ENCODE peak calls at places on chromosome 4, in nine cellular contexts. U is fibroblast of the aortic adventitia, Z is HFF-Myc, C is osteocyte, J is uterus, V is nephron progenitor cell, D is brain microvascular endothelial cell, E is upper lobe of right lung, T is B cell. Q is an unnamed sample.

GRCh38 chr4:84706286-84706685 is 123.4 kb downstream of the CDS1 start:
- DNase-seq in E (no peak), V (no peak), D (no peak), U (no peak), Z (no peak), C (no peak), J (no peak), T (no peak), Q (no peak)

GRCh38 chr4:8525383-8526120 is 54.6 kb upstream of the GPR78 start:
- DNase-seq in Z (no peak), U (peak; percentile 75), E (no peak), C (no peak), V (no peak), T (no peak), J (no peak), D (no peak), Q (no peak)

GRCh38 chr4:152029631-152030030 is 268.8 kb upstream of the GATB start:
- DNase-seq in D (no peak), T (no peak), Z (no peak), E (no peak), J (no peak), U (no peak), V (no peak), C (no peak), Q (no peak)

GRCh38 chr4:138222041-138222440 is 20.1 kb downstream of the SLC7A11 start:
- DNase-seq in V (no peak), J (no peak), C (no peak), T (no peak), Z (peak; percentile 90), D (peak; percentile 66), E (no peak), U (peak; percentile 85), Q (no peak)

GRCh38 chr4:189046642-189047041 is 894.0 kb upstream of the FRG1 start:
- DNase-seq in J (no peak), C (no peak), E (no peak), D (peak; percentile 16), T (no peak), U (no peak), Z (no peak), V (no peak), Q (no peak)

GRCh38 chr4:144709159-144709558 is 63.2 kb downstream of the HHIP start:
- DNase-seq in Z (peak; percentile 66), V (no peak), E (no peak), D (peak; percentile 81), T (no peak), U (peak; percentile 70), J (no peak), C (no peak), Q (no peak)

GRCh38 chr4:16466581-16466980 is 240.3 kb upstream of the TAPT1 start:
- DNase-seq in C (no peak), T (no peak), E (no peak), Z (no peak), D (no peak), V (no peak), J (no peak), U (no peak), Q (no peak)

GRCh38 chr4:156931267-156931666 is 40.3 kb downstream of the PDGFC start:
- DNase-seq in V (no peak), D (peak; percentile 76), E (no peak), U (peak; percentile 94), J (no peak), Z (no peak), T (no peak), C (no peak), Q (no peak)

GRCh38 chr4:96295143-96295763 is 455.4 kb downstream of the PDHA2 start:
- DNase-seq in V (no peak), U (no peak), J (no peak), E (no peak), Z (no peak), T (no peak), D (no peak), C (no peak), Q (no peak)

GRCh38 chr4:3512719-3513118 is 19.5 kb downstream of the LRPAP1 start:
- DNase-seq in T (no peak), U (no peak), E (no peak), J (no peak), Z (no peak), D (no peak), C (no peak), V (no peak), Q (no peak)

GRCh38 chr4:47075241-47075640 is 43.9 kb downstream of the GABRB1 start:
- DNase-seq in V (no peak), J (no peak), T (no peak), D (peak; percentile 47), C (no peak), Z (no peak), E (no peak), U (peak; percentile 22), Q (no peak)

GRCh38 chr4:142554412-142554811 is 291.7 kb downstream of the INPP4B start:
- DNase-seq in C (no peak), D (no peak), V (no peak), E (no peak), Z (no peak), T (no peak), J (no peak), U (no peak), Q (no peak)

GRCh38 chr4:18479825-18480224 is 458.3 kb upstream of the LCORL start:
- DNase-seq in Z (no peak), J (no peak), C (no peak), U (no peak), V (no peak), D (no peak), E (no peak), T (no peak), Q (no peak)

GRCh38 chr4:113901994-113902787 is 77.3 kb downstream of the ARSJ start:
- DNase-seq in T (peak; percentile 26), J (no peak), C (no peak), Z (no peak), E (peak; percentile 78), V (no peak), D (no peak), U (no peak), Q (no peak)

GRCh38 chr4:8721621-8722020 is 129.1 kb downstream of the CPZ start:
- DNase-seq in Z (no peak), V (no peak), U (no peak), J (no peak), E (no peak), D (no peak), C (no peak), T (no peak), Q (no peak)

DNA sequence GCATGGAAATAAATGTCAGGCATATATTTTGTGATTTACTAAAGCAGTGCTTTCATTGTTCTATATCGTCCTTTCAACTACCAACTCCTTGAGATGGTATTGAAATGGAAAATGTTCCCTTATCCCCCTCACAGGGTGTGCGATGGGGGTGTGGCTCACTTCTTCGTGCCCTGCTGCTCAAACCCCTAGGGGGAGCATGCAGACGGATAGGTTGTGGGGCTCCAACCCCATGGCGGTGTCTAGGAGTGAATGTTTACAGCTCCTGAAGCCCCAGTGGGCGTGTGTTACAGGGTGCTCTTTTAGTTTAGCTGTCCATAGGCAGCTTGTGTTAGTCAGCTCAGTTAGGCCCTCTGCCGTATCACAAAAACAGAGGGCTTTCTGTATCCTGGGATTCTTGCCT is 287.7 kb upstream of the EMCN start:
- DNase-seq in C (no peak), E (no peak), U (no peak), Z (no peak), D (no peak), T (no peak), V (no peak), J (no peak), Q (no peak)
- TF ChIP-seq CTCF in C (no peak), E (no peak), U (no peak), Z (no peak), D (peak; percentile 12), T (no peak), V (no peak), J (no peak), Q (no peak)

DNA sequence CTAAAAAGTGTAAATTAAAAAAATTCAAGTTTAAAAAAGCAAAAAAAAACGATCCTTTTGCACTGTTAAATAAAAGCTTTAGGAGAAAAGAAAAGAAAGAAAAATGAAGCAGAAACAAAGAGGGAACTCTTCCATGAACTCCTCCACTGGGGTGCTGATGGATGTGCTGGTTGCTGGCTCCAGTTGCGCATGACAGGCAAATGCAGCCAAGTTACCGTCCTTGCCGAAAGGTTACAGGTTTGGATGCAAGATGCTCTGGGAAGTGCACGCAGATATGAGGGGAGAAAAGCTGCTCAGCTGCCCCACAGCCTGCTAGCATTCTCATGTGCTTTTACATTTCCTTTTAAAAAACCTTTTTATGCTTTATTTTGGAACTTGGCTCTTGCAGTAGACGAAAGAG is 58.5 kb downstream of the HADH start:
- DNase-seq in E (no peak), D (no peak), V (no peak), T (no peak), J (no peak), C (no peak), U (no peak), Z (no peak), Q (no peak)
- TF ChIP-seq CTCF in E (no peak), D (no peak), V (no peak), T (no peak), J (no peak), C (no peak), U (no peak), Z (no peak), Q (no peak)

DNA sequence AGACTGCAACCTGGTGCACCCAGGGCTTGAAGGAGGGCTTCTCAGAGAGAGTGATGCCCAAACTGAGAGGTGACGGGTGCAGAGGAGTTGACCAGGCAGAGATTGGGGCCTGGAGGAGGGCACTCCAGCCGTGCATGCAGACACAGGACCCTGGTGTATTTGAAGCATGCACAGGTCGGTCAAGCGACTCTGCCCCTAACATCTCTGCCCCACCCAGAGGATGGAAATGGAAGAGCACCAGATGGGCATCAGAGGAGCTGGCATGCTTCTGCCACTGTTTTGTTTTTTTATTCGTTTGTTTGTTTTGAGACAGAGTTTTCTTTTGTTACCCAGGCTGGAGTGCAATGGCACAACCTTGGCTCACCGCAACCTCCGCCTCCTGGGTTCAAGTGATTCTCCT is 320.9 kb downstream of the EVC2 start:
- DNase-seq in U (no peak), C (no peak), D (no peak), J (no peak), V (no peak), E (no peak), T (no peak), Z (no peak), Q (no peak)
- TF ChIP-seq CTCF in U (no peak), C (no peak), D (peak; percentile 27), J (no peak), V (no peak), E (no peak), T (no peak), Z (peak; percentile 4), Q (no peak)

GRCh38 chr4:75729836-75730235 is 5.5 kb downstream of the USO1 start:
- DNase-seq in V (no peak), T (no peak), E (no peak), C (no peak), J (no peak), Z (no peak), D (no peak), U (no peak), Q (no peak)
- TF ChIP-seq CTCF in V (no peak), T (no peak), E (no peak), C (no peak), J (no peak), Z (no peak), D (no peak), U (no peak), Q (no peak)

DNA sequence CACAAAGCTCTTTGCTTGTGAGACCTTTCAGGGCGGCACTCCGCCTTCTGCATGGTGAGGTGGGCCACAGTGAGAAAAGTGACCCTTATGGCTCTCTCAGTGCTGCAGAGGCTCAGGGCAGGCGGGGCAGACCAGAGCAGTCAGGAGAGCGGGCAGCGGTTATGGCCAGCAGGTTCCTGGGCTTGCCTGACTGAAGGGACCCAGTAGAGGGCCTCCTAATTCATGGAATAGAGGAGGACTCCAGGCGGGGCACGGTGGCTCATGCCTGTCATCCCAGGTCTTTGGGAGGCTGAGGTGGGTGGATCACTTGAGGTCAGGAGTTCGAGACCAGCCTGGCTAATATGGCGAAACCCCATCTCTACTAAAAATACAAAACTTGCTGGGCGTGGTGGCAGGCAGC is 91.4 kb downstream of the CLNK start:
- DNase-seq in C (no peak), V (no peak), U (no peak), Z (no peak), T (no peak), D (no peak), E (no peak), J (no peak), Q (no peak)
- TF ChIP-seq CTCF in C (no peak), V (no peak), U (no peak), Z (no peak), T (no peak), D (peak; percentile 19), E (no peak), J (no peak), Q (no peak)

Q was measured in GM20000.